ENCODE peak calls at places on chromosomes 16 and 17, in seven cellular contexts. A, N, Y, Z, U, K and B are unnamed samples.

GRCh38 chr17:68141050-68141449 is 105.5 kb downstream of the KPNA2 start:
- DNase-seq in A (peak), N (no peak), Y (no peak), Z (no peak), U (no peak), K (no peak), B (no peak)

GRCh38 chr17:4134756-4135155 is 8.1 kb downstream of the ZZEF1 start:
- DNase-seq in A (no peak), N (no peak), Y (no peak), Z (no peak), U (no peak), K (no peak), B (no peak)

GRCh38 chr17:74116087-74116717 is 87.3 kb upstream of the RPL38 start:
- DNase-seq in A (no peak), N (no peak), Y (no peak), Z (no peak), U (no peak), K (no peak), B (no peak)

GRCh38 chr17:67156269-67157199 is 88.5 kb downstream of the HELZ start:
- DNase-seq in A (no peak), N (no peak), Y (no peak), Z (no peak), U (no peak), K (no peak), B (no peak)

GRCh38 chr17:4427505-4427904 is 6.2 kb upstream of the SPNS3 start:
- DNase-seq in A (no peak), N (no peak), Y (no peak), Z (no peak), U (no peak), K (no peak), B (no peak)

GRCh38 chr16:75763250-75763649 is 37.0 kb upstream of the CPHXL start:
- DNase-seq in A (no peak), N (no peak), Y (no peak), Z (no peak), U (no peak), K (no peak), B (no peak)

GRCh38 chr17:77684803-77685580 is 273.5 kb upstream of the TNRC6C start:
- DNase-seq in A (no peak), N (no peak), Y (no peak), Z (no peak), U (no peak), K (no peak), B (no peak)

GRCh38 chr17:43740541-43740940 is 18.1 kb downstream of the SOST start:
- DNase-seq in A (peak), N (no peak), Y (no peak), Z (no peak), U (no peak), K (peak), B (no peak)

GRCh38 chr17:6512552-6512951 is 43.8 kb downstream of the PITPNM3 start:
- DNase-seq in A (no peak), N (peak), Y (no peak), Z (no peak), U (no peak), K (no peak), B (no peak)

GRCh38 chr16:13866073-13866472 is 53.9 kb upstream of the ERCC4 start:
- DNase-seq in A (peak), N (no peak), Y (peak), Z (peak), U (peak), K (peak), B (no peak)

GRCh38 chr17:9899280-9900018 is 5.6 kb downstream of the RCVRN start:
- DNase-seq in A (no peak), N (no peak), Y (no peak), Z (no peak), U (no peak), K (no peak), B (no peak)

GRCh38 chr17:81514735-81515529 is 2.3 kb upstream of the ACTG1 start:
- DNase-seq in A (peak), N (no peak), Y (peak), Z (peak), U (no peak), K (peak), B (no peak)

GRCh38 chr16:71339481-71340171 is 18.9 kb upstream of the CALB2 start:
- DNase-seq in A (no peak), N (no peak), Y (no peak), Z (no peak), U (no peak), K (no peak), B (no peak)

GRCh38 chr17:14308965-14309879 is 8.3 kb downstream of the HS3ST3B1 start:
- DNase-seq in A (peak), N (peak), Y (peak), Z (peak), U (peak), K (peak), B (peak)

GRCh38 chr17:61583242-61583641 is 7.8 kb downstream of the NACA2 start:
- DNase-seq in A (peak), N (no peak), Y (no peak), Z (peak), U (peak), K (peak), B (no peak)

GRCh38 chr17:15348030-15348429 is 6.6 kb upstream of the TEKT3 start:
- DNase-seq in A (peak), N (no peak), Y (no peak), Z (peak), U (no peak), K (peak), B (no peak)

GRCh38 chr16:49453983-49454382 is 80.4 kb downstream of the C16orf78 start:
- DNase-seq in A (no peak), N (no peak), Y (no peak), Z (no peak), U (no peak), K (no peak), B (no peak)

GRCh38 chr16:5193877-5194276 is 96.3 kb upstream of the EEF2KMT start:
- DNase-seq in A (no peak), N (no peak), Y (no peak), Z (no peak), U (no peak), K (no peak), B (no peak)

GRCh38 chr16:54459509-54460235 is 173.1 kb upstream of the IRX3 start:
- DNase-seq in A (peak), N (no peak), Y (no peak), Z (no peak), U (no peak), K (peak), B (no peak)

GRCh38 chr17:22435231-22435974 is 743.1 kb downstream of the KCNJ18 start:
- DNase-seq in A (no peak), N (no peak), Y (no peak), Z (no peak), U (no peak), K (no peak), B (peak)

GRCh38 chr16:72785886-72786285 is 262.0 kb downstream of the ZFHX3 start:
- DNase-seq in A (peak), N (no peak), Y (no peak), Z (no peak), U (no peak), K (no peak), B (no peak)

GRCh38 chr17:15649861-15650391 is 30.4 kb upstream of the FBXW10B start:
- DNase-seq in A (peak), N (peak), Y (no peak), Z (peak), U (no peak), K (no peak), B (no peak)

GRCh38 chr16:86520317-86521210 is 10.2 kb downstream of the FOXF1 start:
- DNase-seq in A (no peak), N (no peak), Y (no peak), Z (no peak), U (no peak), K (no peak), B (no peak)

GRCh38 chr16:4215106-4215505 is 26.8 kb downstream of the SRL start:
- DNase-seq in A (no peak), N (no peak), Y (no peak), Z (no peak), U (no peak), K (no peak), B (no peak)

GRCh38 chr17:7293131-7293557 is 1.3 kb downstream of the YBX2 start:
- DNase-seq in A (no peak), N (no peak), Y (no peak), Z (no peak), U (no peak), K (no peak), B (no peak)

GRCh38 chr17:35088647-35088910 is 25.1 kb upstream of the RFFL start:
- DNase-seq in A (no peak), N (no peak), Y (no peak), Z (peak), U (no peak), K (no peak), B (no peak)

GRCh38 chr17:37177234-37177633 is 198.6 kb upstream of the C17orf78 start:
- DNase-seq in A (no peak), N (no peak), Y (no peak), Z (no peak), U (no peak), K (no peak), B (no peak)

GRCh38 chr17:36133629-36134259 is 30.1 kb downstream of the CCL4 start:
- DNase-seq in A (peak), N (no peak), Y (no peak), Z (peak), U (no peak), K (no peak), B (no peak)

GRCh38 chr16:49620158-49620867 is 235.6 kb downstream of the ZNF423 start:
- DNase-seq in A (peak), N (peak), Y (no peak), Z (peak), U (no peak), K (peak), B (peak)

GRCh38 chr17:65888649-65889048 is 303.3 kb downstream of the CEP112 start:
- DNase-seq in A (peak), N (no peak), Y (no peak), Z (no peak), U (no peak), K (peak), B (no peak)

GRCh38 chr16:25213709-25214416 is 2.9 kb upstream of the AQP8 start:
- DNase-seq in A (no peak), N (no peak), Y (no peak), Z (no peak), U (no peak), K (no peak), B (no peak)

GRCh38 chr16:20415541-20415940 is 6.2 kb downstream of the ACSM5 start:
- DNase-seq in A (no peak), N (no peak), Y (no peak), Z (no peak), U (no peak), K (no peak), B (no peak)

GRCh38 chr17:74431568-74432483 is at the start of gene GPRC5C:
- DNase-seq in A (peak), N (no peak), Y (peak), Z (peak), U (no peak), K (no peak), B (no peak)

GRCh38 chr17:73017653-73018052 is 74.8 kb downstream of the SLC39A11 start:
- DNase-seq in A (peak), N (no peak), Y (no peak), Z (no peak), U (peak), K (peak), B (no peak)

GRCh38 chr17:63675607-63676539 is 24.1 kb downstream of the LIMD2 start:
- DNase-seq in A (peak), N (peak), Y (no peak), Z (peak), U (peak), K (peak), B (no peak)

GRCh38 chr17:19727466-19728113 is 11.2 kb upstream of the SLC47A2 start:
- DNase-seq in A (peak), N (no peak), Y (no peak), Z (peak), U (peak), K (peak), B (no peak)

GRCh38 chr16:16861546-16861945 is 482.6 kb downstream of the NPIPA7 start:
- DNase-seq in A (peak), N (no peak), Y (peak), Z (peak), U (peak), K (peak), B (no peak)

GRCh38 chr16:1000608-1001007 is 19.0 kb downstream of the SOX8 start:
- DNase-seq in A (no peak), N (no peak), Y (no peak), Z (no peak), U (no peak), K (no peak), B (no peak)

GRCh38 chr17:44333371-44333770 is 8.7 kb upstream of the SLC25A39 start:
- DNase-seq in A (no peak), N (no peak), Y (no peak), Z (no peak), U (no peak), K (no peak), B (no peak)

DNA sequence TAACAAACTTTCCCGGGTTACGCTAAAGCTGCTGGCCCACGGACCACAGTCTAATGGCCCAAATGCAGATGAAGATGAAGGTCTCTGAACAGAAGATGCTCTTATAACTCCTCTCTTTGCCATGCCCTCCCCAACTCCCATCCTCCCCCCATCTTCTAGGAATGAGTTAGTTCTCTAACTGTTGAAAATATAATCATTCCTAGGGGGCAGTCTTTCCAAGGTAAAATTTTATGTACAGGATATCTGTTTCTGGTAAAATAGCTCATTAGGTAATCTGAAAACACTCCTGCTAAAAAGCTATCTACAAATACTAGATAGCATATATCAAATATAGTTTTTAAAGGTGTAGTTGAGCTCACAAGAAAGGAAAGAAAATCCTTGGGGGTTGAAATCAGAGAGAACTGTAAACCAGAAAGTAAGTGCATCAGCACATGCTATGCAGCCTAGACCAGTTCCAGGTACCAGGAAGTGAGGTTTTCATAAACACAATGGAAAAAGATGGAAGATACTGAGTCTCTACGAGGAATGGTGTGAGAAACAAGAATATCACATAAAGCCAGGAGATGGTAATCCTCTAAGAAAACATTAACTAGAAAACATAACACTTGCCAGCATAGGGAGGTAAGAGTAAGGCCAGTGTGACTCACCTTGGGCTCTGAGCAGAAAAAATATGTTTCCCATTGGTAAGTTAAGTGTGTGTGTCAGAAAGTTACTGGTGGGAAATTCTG is 38.1 kb downstream of the CMC2 start:
- DNase-seq in A (peak), N (no peak), Y (no peak), Z (peak), U (no peak), K (peak), B (no peak)
- TF ChIP-seq CTCF in A (no peak), N (no peak), Y (no peak), Z (no peak), U (no peak), K (peak), B (no peak)

GRCh38 chr17:76248013-76248782 is 7.9 kb upstream of the RNF157 start:
- DNase-seq in A (peak), N (no peak), Y (no peak), Z (no peak), U (no peak), K (no peak), B (no peak)
- TF ChIP-seq CTCF in A (peak), N (no peak), Y (no peak), Z (peak), U (peak), K (peak), B (no peak)

GRCh38 chr17:38578641-38579480 is 26.9 kb downstream of the SRCIN1 start:
- DNase-seq in A (no peak), N (no peak), Y (no peak), Z (no peak), U (no peak), K (no peak), B (no peak)

GRCh38 chr17:38577645-38578173 is 28.0 kb downstream of the SRCIN1 start:
- DNase-seq in A (no peak), N (no peak), Y (no peak), Z (no peak), U (no peak), K (no peak), B (no peak)

GRCh38 chr17:38582069-38582468 is 23.7 kb downstream of the SRCIN1 start:
- DNase-seq in A (no peak), N (no peak), Y (no peak), Z (no peak), U (no peak), K (no peak), B (no peak)

GRCh38 chr17:38578229-38578628 is 27.5 kb downstream of the SRCIN1 start:
- DNase-seq in A (no peak), N (no peak), Y (no peak), Z (no peak), U (no peak), K (no peak), B (no peak)

GRCh38 chr17:38579934-38580333 is 25.8 kb downstream of the SRCIN1 start:
- DNase-seq in A (peak), N (no peak), Y (no peak), Z (peak), U (no peak), K (no peak), B (no peak)
- TF ChIP-seq CTCF in A (no peak), N (no peak), Y (peak), Z (peak), U (peak), K (peak), B (peak)

DNA sequence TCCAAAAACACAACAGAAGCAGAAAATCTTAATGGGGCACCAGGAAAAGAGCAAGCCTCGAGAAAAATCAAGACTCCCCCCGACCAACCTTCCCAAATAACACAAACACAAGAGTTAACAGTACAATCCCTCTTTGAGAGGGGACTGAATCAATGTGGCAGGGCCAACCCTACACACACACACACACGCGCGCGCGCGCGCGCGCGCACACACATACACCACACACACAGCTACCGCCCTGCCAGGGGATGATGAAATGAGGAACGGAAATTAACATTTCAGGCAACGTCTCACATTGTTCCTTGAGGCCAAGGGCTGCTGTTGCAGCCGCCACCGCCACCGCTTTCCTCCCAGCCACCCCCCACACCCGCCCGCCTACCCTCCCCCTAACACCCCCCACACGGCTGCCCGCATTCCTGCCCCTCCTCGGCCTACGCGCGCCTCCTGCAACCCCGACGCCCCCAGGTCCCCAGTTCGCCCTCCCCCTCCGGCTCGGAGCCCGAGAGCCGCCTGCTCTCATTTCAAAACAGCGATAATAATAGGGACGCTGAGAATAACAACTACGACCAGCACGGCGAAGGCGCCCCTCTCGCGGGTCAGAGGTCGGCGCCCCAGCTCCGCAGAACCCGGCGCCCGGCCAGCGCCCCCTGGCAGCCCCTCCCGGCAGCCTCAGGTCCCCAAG is 1.2 kb downstream of the ANKRD11 start:
- DNase-seq in A (peak), N (peak), Y (peak), Z (peak), U (peak), K (peak), B (peak)
- TF ChIP-seq CTCF in A (peak), N (no peak), Y (peak), Z (peak), U (peak), K (peak), B (peak)